ENCODE peak calls at places on chromosomes 3 and 15, in six cellular contexts. L is GM12891, S is HepG2, U is H1, V is K562, Y is GM12878. C is an unnamed sample.

GRCh38 chr3:61876797-61877196 is 315.4 kb downstream of the PTPRG start:
- DNase-seq in S (no peak), U (no peak), Y (no peak), V (no peak), L (no peak), C (no peak)

GRCh38 chr3:125213946-125214542 is 1.5 kb upstream of the SLC12A8 start:
- DNase-seq in V (no peak), U (no peak), Y (no peak), L (no peak), S (no peak), C (no peak)

GRCh38 chr3:150300847-150301517 is 107.1 kb upstream of the TSC22D2 start:
- DNase-seq in S (no peak), L (no peak), V (no peak), Y (no peak), U (no peak), C (no peak)

GRCh38 chr3:48285132-48285531 is 44.2 kb downstream of the ZNF589 start:
- DNase-seq in U (no peak), S (no peak), V (no peak), Y (no peak), L (no peak), C (no peak)

GRCh38 chr3:98733055-98733777 is 29.9 kb upstream of the ST3GAL6 start:
- DNase-seq in S (peak), V (no peak), L (peak), Y (no peak), U (no peak), C (peak)

GRCh38 chr3:69082805-69083204 is 1.9 kb upstream of the ARL6IP5 start:
- DNase-seq in L (no peak), Y (peak), S (no peak), U (no peak), V (no peak), C (peak)

GRCh38 chr15:85676332-85676731 is 118.4 kb downstream of the KLHL25 start:
- DNase-seq in U (no peak), Y (no peak), V (no peak), L (no peak), S (no peak), C (no peak)

GRCh38 chr15:45449878-45450277 is 71.5 kb upstream of the GATM start:
- DNase-seq in L (no peak), Y (no peak), U (no peak), V (no peak), S (no peak), C (no peak)

GRCh38 chr15:65303687-65304392 is 637 bp upstream of the RNU5B-1 start:
- DNase-seq in L (no peak), V (no peak), Y (no peak), S (peak), U (no peak), C (no peak)

GRCh38 chr3:191210032-191210431 is 11.0 kb downstream of the OSTN start:
- DNase-seq in L (no peak), S (no peak), U (no peak), V (no peak), Y (no peak), C (no peak)

GRCh38 chr3:10155658-10156057 is 9.1 kb upstream of the IRAK2 start:
- DNase-seq in S (no peak), L (no peak), Y (no peak), U (no peak), V (no peak), C (no peak)

GRCh38 chr3:195467641-195468390 is 25.0 kb upstream of the ACAP2 start:
- DNase-seq in L (no peak), V (no peak), Y (no peak), U (no peak), S (no peak), C (no peak)

GRCh38 chr15:62848631-62849050 is 193.9 kb upstream of the TPM1 start:
- DNase-seq in V (no peak), U (no peak), S (peak), Y (no peak), L (no peak), C (no peak)

GRCh38 chr15:53759333-53759975 is at the start of gene WDR72:
- DNase-seq in U (no peak), V (peak), L (peak), Y (no peak), S (no peak), C (no peak)

GRCh38 chr15:63599401-63600000 is 2.3 kb downstream of the FBXL22 start:
- DNase-seq in L (peak), S (peak), U (no peak), V (no peak), Y (no peak), C (no peak)

GRCh38 chr3:9732080-9732752 is 681 bp downstream of the BRPF1 start:
- DNase-seq in V (peak), U (no peak), L (peak), Y (no peak), S (no peak), C (peak)

GRCh38 chr15:66895794-66896453 is 169.5 kb upstream of the SMAD3 start:
- DNase-seq in Y (no peak), U (no peak), S (no peak), V (no peak), L (no peak), C (no peak)

GRCh38 chr3:38580450-38581382 is 68.8 kb downstream of the SCN5A start:
- DNase-seq in Y (no peak), L (no peak), V (no peak), U (no peak), S (no peak), C (no peak)

GRCh38 chr3:125043599-125044151 is 12.1 kb downstream of the HEG1 start:
- DNase-seq in S (no peak), U (no peak), L (no peak), Y (no peak), V (no peak), C (no peak)

GRCh38 chr3:171876651-171877272 is 33.6 kb downstream of the TMEM212 start:
- DNase-seq in U (no peak), S (no peak), L (no peak), Y (no peak), V (no peak), C (no peak)

GRCh38 chr3:172082820-172083513 is 43.6 kb downstream of the FNDC3B start:
- DNase-seq in S (no peak), L (no peak), Y (no peak), U (no peak), V (no peak), C (no peak)

GRCh38 chr3:101216710-101217457 is 103.5 kb downstream of the IMPG2 start:
- DNase-seq in S (no peak), U (no peak), Y (no peak), L (no peak), V (no peak), C (no peak)

GRCh38 chr3:52126036-52126435 is 28.2 kb downstream of the POC1A start:
- DNase-seq in Y (no peak), L (no peak), U (no peak), S (no peak), V (no peak), C (no peak)
- TF ChIP-seq TAF1 in Y (no peak), L (no peak), U (no peak), S (no peak), V (no peak), C (no peak)

GRCh38 chr15:40941528-40942336 is 11.5 kb upstream of the CHAC1 start:
- DNase-seq in L (peak), Y (no peak), V (peak), S (peak), U (no peak), C (peak)
- TF ChIP-seq POLR2A in L (no peak), Y (peak), V (peak), S (peak), U (no peak), C (peak)

DNA sequence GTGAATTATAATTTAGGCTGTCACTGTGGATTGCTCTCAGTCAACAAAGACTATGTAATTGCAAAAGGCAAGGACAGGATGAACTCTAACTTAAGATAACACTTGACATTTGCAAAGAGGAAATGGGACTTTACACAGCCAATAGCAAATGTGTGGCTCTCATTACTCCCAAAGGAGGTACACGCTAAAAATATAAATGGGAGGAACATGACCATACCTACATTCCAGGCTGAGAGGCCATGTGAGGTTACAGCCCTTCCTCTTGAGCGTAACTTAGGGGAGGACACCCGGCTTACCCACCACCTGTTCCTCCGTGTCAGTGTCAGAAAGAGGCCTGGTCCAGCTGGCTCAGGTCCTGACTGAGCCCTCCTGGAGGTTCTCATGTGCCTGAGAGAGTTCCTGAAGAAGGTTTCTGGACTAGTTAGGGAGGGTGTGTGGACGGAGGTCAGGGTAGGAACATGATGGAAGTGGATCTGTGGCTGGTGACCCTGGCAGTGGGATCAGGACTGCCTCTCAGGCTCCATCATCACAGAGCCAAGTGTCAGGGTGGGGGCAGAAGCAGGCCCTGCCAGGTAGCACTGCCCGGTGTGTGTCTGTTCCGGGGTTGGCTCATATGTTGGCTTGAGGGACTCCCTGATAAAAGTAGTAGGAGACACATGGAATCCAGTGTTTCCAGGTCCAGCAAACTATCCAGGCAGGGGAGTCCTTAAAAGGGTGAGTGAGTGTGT is 7.9 kb downstream of the POPDC2 start:
- DNase-seq in V (no peak), Y (no peak), L (no peak), S (no peak), U (no peak), C (no peak)
- TF ChIP-seq POLR2AphosphoS5 in V (no peak), Y (no peak), L (no peak), S (no peak), U (no peak), C (no peak)

DNA sequence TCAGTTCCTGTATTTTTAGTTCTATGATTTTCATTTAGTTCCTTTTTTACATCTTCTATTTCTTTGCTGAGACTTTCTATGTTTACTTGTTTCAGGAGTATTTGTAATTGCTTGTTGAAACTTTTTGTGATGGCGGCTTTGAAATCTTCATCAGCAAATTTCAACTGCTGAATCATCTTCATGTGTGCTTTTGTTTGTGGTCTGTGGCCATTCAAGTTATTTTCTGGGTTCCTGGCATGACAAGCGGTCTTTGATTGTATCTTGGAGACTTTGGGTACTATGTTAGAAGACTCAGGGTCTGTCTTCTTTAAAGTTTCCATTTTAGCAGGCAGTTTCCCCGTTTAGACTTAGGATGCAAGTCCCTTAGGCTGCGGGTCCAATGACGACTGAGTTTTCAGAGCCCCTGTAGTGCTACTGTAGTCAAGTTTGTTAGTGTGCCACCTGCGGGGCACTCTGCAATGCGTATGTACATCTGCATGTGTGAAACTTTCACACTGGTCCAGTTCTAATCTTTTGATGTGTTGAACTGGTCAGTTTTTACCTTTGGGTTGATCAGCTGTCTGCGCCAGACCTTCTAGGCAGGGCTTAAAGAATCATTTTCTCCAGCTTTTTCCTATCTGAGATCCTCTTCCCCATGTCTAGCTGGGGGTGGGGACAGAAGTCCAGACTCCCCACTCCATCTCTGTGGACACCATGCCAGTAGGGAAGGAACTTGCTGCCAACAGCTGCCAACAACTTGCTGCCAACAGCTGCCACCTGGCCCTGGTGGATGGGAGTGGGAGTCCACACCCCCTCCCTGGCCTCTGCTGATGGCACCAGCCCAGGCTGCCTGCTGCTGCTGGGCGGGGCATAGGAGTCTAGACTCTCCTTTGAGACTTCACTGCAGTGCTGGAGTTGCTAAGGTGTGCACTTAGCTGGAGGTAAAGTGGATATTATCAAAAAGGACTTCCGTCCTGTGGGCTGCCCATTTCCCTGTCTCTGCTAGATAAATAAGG is 190.9 kb downstream of the TJP1 start:
- DNase-seq in Y (no peak), L (no peak), U (no peak), V (no peak), S (no peak), C (no peak)
- TF ChIP-seq TAF1 in Y (no peak), L (no peak), U (no peak), V (no peak), S (no peak), C (no peak)

GRCh38 chr15:70853855-70854668 is at the start of gene LARP6:
- DNase-seq in V (no peak), U (no peak), Y (no peak), L (peak), S (no peak), C (peak)
- TF ChIP-seq POLR2A in V (no peak), U (no peak), Y (no peak), L (no peak), S (no peak), C (no peak)

DNA sequence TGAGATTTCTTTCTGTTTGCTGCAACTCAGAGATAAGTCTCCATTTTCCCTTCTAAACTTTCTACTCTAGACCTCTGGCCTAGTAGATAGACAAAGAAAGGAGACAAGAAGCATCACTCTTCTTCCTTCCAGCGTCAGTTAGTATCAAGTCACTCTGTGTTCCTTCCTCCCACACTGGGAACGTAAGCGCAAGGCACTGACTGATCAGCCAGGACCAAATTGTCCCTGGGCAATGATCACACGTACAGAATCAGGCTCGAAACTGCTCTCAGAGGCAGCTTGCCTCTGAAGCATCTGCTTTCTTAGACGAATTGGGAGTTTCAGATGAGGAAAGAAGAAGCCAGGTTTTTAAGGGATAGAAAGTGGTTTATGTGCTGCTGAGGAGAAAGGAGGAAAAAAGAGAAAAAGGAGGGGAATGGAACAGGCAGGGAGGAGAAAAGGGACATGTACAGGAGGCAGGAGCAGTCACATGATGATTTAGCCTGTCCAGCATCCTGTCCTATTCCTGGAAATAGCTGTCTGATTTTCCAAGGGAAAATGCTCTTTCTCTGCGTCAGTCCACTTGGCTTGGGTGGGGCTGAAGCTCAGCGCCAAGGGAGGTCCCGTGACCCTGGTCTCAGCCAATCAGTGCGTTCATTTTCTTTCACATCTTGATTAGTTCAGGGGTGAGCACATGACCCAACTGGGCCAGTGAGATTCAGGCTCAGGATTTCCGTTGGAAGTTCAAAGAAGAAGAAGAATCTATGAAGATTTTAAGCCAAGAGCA is 102.0 kb upstream of the PRICKLE2 start:
- DNase-seq in L (no peak), V (peak), Y (no peak), S (no peak), U (no peak), C (no peak)
- TF ChIP-seq POLR2AphosphoS5 in L (no peak), V (no peak), Y (no peak), S (no peak), U (no peak), C (no peak)

GRCh38 chr3:14641346-14641745 is 10.2 kb upstream of the CCDC174 start:
- DNase-seq in L (no peak), U (no peak), S (no peak), Y (no peak), V (no peak), C (no peak)

GRCh38 chr3:14640734-14641133 is 10.8 kb upstream of the CCDC174 start:
- DNase-seq in V (no peak), L (no peak), Y (no peak), S (no peak), U (no peak), C (no peak)

GRCh38 chr3:14634763-14635400 is 16.7 kb upstream of the CCDC174 start:
- DNase-seq in Y (no peak), L (no peak), S (no peak), U (no peak), V (no peak), C (no peak)

GRCh38 chr3:14636496-14637087 is 15.0 kb upstream of the CCDC174 start:
- DNase-seq in Y (no peak), L (no peak), V (no peak), S (no peak), U (no peak), C (no peak)

GRCh38 chr3:14640157-14640562 is 11.4 kb upstream of the CCDC174 start:
- DNase-seq in U (no peak), V (no peak), S (no peak), Y (no peak), L (no peak), C (no peak)
- TF ChIP-seq TAF1 in U (no peak), V (no peak), S (no peak), Y (no peak), L (no peak), C (no peak)

C was measured in GM12892.